ENCODE peak calls at places on chromosomes 11 and 22, in six cellular contexts. M is midbrain; B is HS-5; W is H9; F is stimulated activated CD8-positive, alpha-beta memory T cell treated with anti-CD3 and anti-CD28 coated beads, Interleukin-4, amount 100 ng/mL, for 1 hour; K is chondrocyte. O is an unnamed sample.

GRCh38 chr11:28476053-28476452 is 367.9 kb downstream of the METTL15 start:
- DNase-seq in W (no peak), F (no peak), K (no peak), M (no peak), B (no peak), O (no peak)

GRCh38 chr11:8810331-8811301 is 100.4 kb upstream of the AKIP1 start:
- DNase-seq in F (no peak), M (peak), K (no peak), W (peak), B (no peak), O (peak)

GRCh38 chr11:1293619-1294015 is 15.8 kb downstream of the TOLLIP start:
- DNase-seq in K (peak), W (no peak), F (no peak), B (no peak), M (peak), O (no peak)

GRCh38 chr22:39092111-39092867 is 4.8 kb upstream of the APOBEC3H start:
- DNase-seq in K (no peak), F (no peak), M (no peak), B (no peak), W (no peak), O (no peak)

GRCh38 chr11:94876222-94876621 is 97.1 kb downstream of the CWC15 start:
- DNase-seq in B (no peak), W (no peak), F (no peak), K (no peak), M (no peak), O (no peak)

GRCh38 chr22:48153726-48154125 is 1391.3 kb downstream of the TBC1D22A start:
- DNase-seq in K (peak), M (no peak), F (no peak), B (no peak), W (no peak), O (no peak)

GRCh38 chr11:76030286-76030685 is 176.0 kb downstream of the WNT11 start:
- DNase-seq in B (no peak), F (no peak), W (no peak), K (no peak), M (no peak), O (peak)

GRCh38 chr22:37048133-37048532 is 3.4 kb upstream of the KCTD17 start:
- DNase-seq in K (no peak), W (no peak), M (no peak), B (no peak), F (no peak), O (no peak)

GRCh38 chr22:31451709-31452571 is 37.7 kb downstream of the EIF4ENIF1 start:
- DNase-seq in B (peak), M (no peak), F (no peak), K (no peak), W (no peak), O (peak)

GRCh38 chr11:134625631-134626030 is 213.6 kb upstream of the B3GAT1 start:
- DNase-seq in W (no peak), B (no peak), F (no peak), K (no peak), M (no peak), O (no peak)

GRCh38 chr11:131691558-131692041 is 321.2 kb downstream of the NTM start:
- DNase-seq in B (no peak), F (no peak), K (no peak), W (peak), M (no peak), O (peak)

GRCh38 chr11:119310682-119311052 is 6.3 kb downstream of the MCAM start:
- DNase-seq in K (no peak), W (no peak), B (no peak), F (no peak), M (no peak), O (no peak)

GRCh38 chr11:75931124-75931523 is 116.1 kb downstream of the UVRAG start:
- DNase-seq in F (no peak), B (no peak), M (no peak), K (no peak), W (no peak), O (peak)

GRCh38 chr22:27462190-27462589 is 339.4 kb downstream of the MN1 start:
- DNase-seq in B (no peak), K (no peak), M (peak), W (no peak), F (no peak), O (no peak)

O was measured in LHCN-M2.